ENCODE peak calls at places on chromosomes 7 and 10, in nine cellular contexts. H, L, X, V, D, N, I, R and Q are unnamed samples.
A peak's percentile ranks its signal among the peaks of the same experiment; 100 is the strongest.

GRCh38 chr10:77687018-77687417 is 49.4 kb upstream of the KCNMA1 start:
- DNase-seq in H (no peak), L (no peak), X (no peak), V (peak; percentile 69), D (no peak), N (no peak), I (no peak), R (no peak), Q (no peak)

GRCh38 chr10:13046861-13047528 is 45.5 kb upstream of the CCDC3 start:
- DNase-seq in H (no peak), L (no peak), X (no peak), V (no peak), D (no peak), N (no peak), I (no peak), R (no peak), Q (no peak)

GRCh38 chr10:61063035-61063434 is 119.0 kb upstream of the RHOBTB1 start:
- DNase-seq in H (no peak), L (peak; percentile 16), X (no peak), V (no peak), D (no peak), N (no peak), I (no peak), R (no peak), Q (peak; percentile 78)

GRCh38 chr7:84142726-84143125 is 51.9 kb downstream of the SEMA3A start:
- DNase-seq in H (no peak), L (no peak), X (no peak), V (no peak), D (no peak), N (no peak), I (no peak), R (no peak), Q (no peak)

GRCh38 chr10:96794786-96795733 is 37.0 kb upstream of the LCOR start:
- DNase-seq in H (no peak), L (no peak), X (no peak), V (peak; percentile 40), D (no peak), N (no peak), I (no peak), R (no peak), Q (no peak)

GRCh38 chr7:37452346-37452745 is 3.7 kb upstream of the ELMO1 start:
- DNase-seq in H (no peak), L (no peak), X (no peak), V (no peak), D (no peak), N (no peak), I (no peak), R (no peak), Q (no peak)

GRCh38 chr7:82345886-82346285 is 97.7 kb downstream of the CACNA2D1 start:
- DNase-seq in H (no peak), L (no peak), X (no peak), V (no peak), D (peak; percentile 1), N (no peak), I (no peak), R (no peak), Q (no peak)

GRCh38 chr10:58807631-58808024 is 295.0 kb downstream of the BICC1 start:
- DNase-seq in H (no peak), L (no peak), X (no peak), V (no peak), D (peak; percentile 61), N (no peak), I (no peak), R (no peak), Q (peak; percentile 32)

GRCh38 chr10:14386202-14386593 is 55.5 kb upstream of the FRMD4A start:
- DNase-seq in H (no peak), L (no peak), X (peak; percentile 60), V (no peak), D (peak; percentile 87), N (no peak), I (no peak), R (no peak), Q (peak; percentile 97)

GRCh38 chr10:74585231-74586087 is 240.9 kb upstream of the KAT6B start:
- DNase-seq in H (no peak), L (peak; percentile 62), X (peak; percentile 91), V (no peak), D (no peak), N (no peak), I (peak; percentile 60), R (no peak), Q (no peak)

GRCh38 chr10:87818505-87819273 is 663 bp upstream of the ATAD1 start:
- DNase-seq in H (no peak), L (peak; percentile 26), X (peak; percentile 80), V (no peak), D (no peak), N (peak; percentile 59), I (no peak), R (peak; percentile 19), Q (peak; percentile 27)

GRCh38 chr7:137001041-137001440 is 132.6 kb downstream of the CHRM2 start:
- DNase-seq in H (no peak), L (peak; percentile 72), X (no peak), V (no peak), D (no peak), N (no peak), I (no peak), R (no peak), Q (peak; percentile 16)

GRCh38 chr10:323651-324293 is 188.5 kb downstream of the ZMYND11 start:
- DNase-seq in H (peak; percentile 46), L (peak; percentile 92), X (peak; percentile 73), V (peak; percentile 91), D (peak; percentile 96), N (peak; percentile 90), I (peak; percentile 91), R (peak; percentile 79), Q (peak; percentile 95)

GRCh38 chr10:20407421-20407820 is 489.7 kb downstream of the NEBL start:
- DNase-seq in H (no peak), L (no peak), X (no peak), V (no peak), D (no peak), N (no peak), I (no peak), R (no peak), Q (no peak)

GRCh38 chr10:91551856-91552255 is 81.0 kb downstream of the PPP1R3C start:
- DNase-seq in H (no peak), L (peak; percentile 78), X (peak; percentile 14), V (no peak), D (peak; percentile 52), N (no peak), I (no peak), R (peak; percentile 37), Q (peak; percentile 47)

GRCh38 chr10:87635498-87636312 is 24.0 kb upstream of the PAPSS2 start:
- DNase-seq in H (no peak), L (peak; percentile 80), X (peak; percentile 74), V (no peak), D (peak; percentile 70), N (no peak), I (no peak), R (no peak), Q (peak; percentile 80)

GRCh38 chr10:124588736-124589451 is 127.3 kb downstream of the LHPP start:
- DNase-seq in H (no peak), L (peak; percentile 22), X (no peak), V (no peak), D (no peak), N (no peak), I (no peak), R (peak; percentile 56), Q (peak; percentile 35)

GRCh38 chr10:3471927-3472704 is 299.5 kb upstream of the PITRM1 start:
- DNase-seq in H (no peak), L (peak; percentile 72), X (no peak), V (no peak), D (no peak), N (no peak), I (no peak), R (no peak), Q (peak; percentile 75)

GRCh38 chr7:114856625-114857024 is 65.3 kb upstream of the MDFIC start:
- DNase-seq in H (no peak), L (peak; percentile 27), X (no peak), V (no peak), D (no peak), N (no peak), I (no peak), R (no peak), Q (no peak)

GRCh38 chr10:101124933-101125332 is 6.2 kb upstream of the TLX1 start:
- DNase-seq in H (no peak), L (no peak), X (no peak), V (no peak), D (no peak), N (no peak), I (no peak), R (no peak), Q (no peak)
- TF ChIP-seq CTCF in H (no peak), L (no peak), X (no peak), V (no peak), D (no peak), N (no peak), I (no peak), R (no peak), Q (no peak)

GRCh38 chr7:74657692-74658170 is at the start of gene GTF2I:
- DNase-seq in H (no peak), L (no peak), X (no peak), V (peak; percentile 88), D (no peak), N (peak; percentile 76), I (peak; percentile 77), R (no peak), Q (no peak)
- TF ChIP-seq CTCF in H (no peak), L (no peak), X (no peak), V (no peak), D (no peak), N (no peak), I (no peak), R (no peak), Q (no peak)

DNA sequence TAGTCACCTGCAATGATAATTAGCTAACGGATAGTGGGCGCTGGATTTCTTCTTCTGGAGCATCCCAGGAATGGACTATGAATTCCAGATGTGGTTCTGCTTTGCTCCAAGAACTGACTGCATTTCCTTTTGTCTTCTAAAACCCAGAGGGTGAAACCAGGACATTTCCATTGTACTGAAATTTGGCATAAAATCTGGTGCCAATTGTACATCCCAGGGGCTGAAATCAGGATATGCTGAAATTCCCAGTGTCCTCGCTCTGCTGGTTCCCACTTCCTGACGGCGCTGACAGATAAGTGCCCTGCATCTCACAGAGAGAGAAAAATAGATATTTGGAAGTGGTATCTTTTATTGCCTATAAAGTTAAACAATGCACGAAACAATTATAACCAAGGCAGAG is 31.9 kb downstream of the RBM20 start:
- DNase-seq in H (no peak), L (no peak), X (no peak), V (no peak), D (no peak), N (no peak), I (no peak), R (no peak), Q (no peak)
- TF ChIP-seq CTCF in H (no peak), L (no peak), X (no peak), V (no peak), D (no peak), N (no peak), I (no peak), R (no peak), Q (no peak)

DNA sequence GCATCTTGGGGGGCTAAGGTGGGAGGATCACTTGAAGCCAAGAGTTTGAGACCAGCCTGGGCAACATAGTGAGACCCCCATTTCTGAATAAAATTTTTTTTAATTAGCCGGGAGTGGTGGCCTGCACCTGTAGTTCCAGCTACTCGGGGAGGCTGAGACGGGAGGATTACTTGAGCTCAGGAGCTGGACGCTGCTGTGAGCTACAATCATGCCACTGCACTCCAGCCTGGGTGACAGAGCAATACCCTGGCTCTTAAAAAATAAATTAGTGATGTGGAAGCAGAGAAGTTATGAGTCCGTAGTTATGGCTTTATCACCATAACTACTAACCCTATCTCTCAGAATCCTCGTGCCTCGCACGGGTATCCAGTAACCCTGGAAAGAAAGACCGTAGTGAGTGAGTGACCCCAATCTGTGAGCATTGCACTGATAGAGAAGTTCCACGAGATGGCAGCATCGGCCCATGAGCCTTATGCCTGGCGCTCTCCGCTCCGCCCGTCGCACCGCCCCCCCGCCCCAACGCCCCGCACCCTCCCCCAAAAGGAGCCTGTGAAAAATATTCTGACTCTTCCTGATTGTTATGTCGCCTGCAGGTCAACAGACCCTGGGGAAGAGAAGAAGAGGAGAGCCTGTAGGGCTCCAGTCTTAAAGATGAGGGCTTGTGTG is 4.9 kb upstream of the SLC29A3 start:
- DNase-seq in H (no peak), L (peak; percentile 28), X (peak; percentile 61), V (no peak), D (no peak), N (no peak), I (peak; percentile 72), R (peak; percentile 50), Q (no peak)
- TF ChIP-seq CTCF in H (peak; percentile 80), L (peak; percentile 81), X (peak; percentile 84), V (peak; percentile 95), D (peak; percentile 86), N (peak; percentile 32), I (peak; percentile 77), R (peak; percentile 99), Q (peak; percentile 58)